ENCODE peak calls at places on chromosomes 12 and 14, in seven cellular contexts. C is fibroblast of the aortic adventitia, S is EH, G is Panc1, T is foreskin fibroblast, D is T-cell, L is fibroblast of pulmonary artery. M is an unnamed sample.

GRCh38 chr12:119630223-119630781 is 36.7 kb downstream of the TMEM233 start:
- DNase-seq in C (no peak), S (no peak), G (no peak), T (no peak), D (no peak), L (no peak), M (no peak)

GRCh38 chr12:108689314-108690190 is 41.8 kb downstream of the CORO1C start:
- DNase-seq in C (peak; percentile 59), S (peak; percentile 39), G (no peak), T (peak; percentile 63), D (peak; percentile 2), L (peak; percentile 68), M (peak; percentile 53)

GRCh38 chr12:112557954-112558630 is 139.3 kb downstream of the PTPN11 start:
- DNase-seq in C (no peak), S (no peak), G (no peak), T (no peak), D (no peak), L (no peak), M (no peak)

GRCh38 chr14:64612021-64612380 is 62.2 kb downstream of the PPP1R36 start:
- DNase-seq in C (peak; percentile 72), S (peak; percentile 94), G (no peak), T (peak; percentile 66), D (no peak), L (peak; percentile 77), M (no peak)

GRCh38 chr14:91873476-91874265 is 6.3 kb upstream of the TC2N start:
- DNase-seq in C (no peak), S (no peak), G (no peak), T (no peak), D (peak; percentile 86), L (no peak), M (no peak)

GRCh38 chr12:53497461-53497860 is 1.8 kb downstream of the MAP3K12 start:
- DNase-seq in C (no peak), S (no peak), G (no peak), T (no peak), D (no peak), L (no peak), M (no peak)

GRCh38 chr12:127538325-127538724 is 728.6 kb upstream of the TMEM132C start:
- DNase-seq in C (no peak), S (no peak), G (no peak), T (no peak), D (no peak), L (no peak), M (no peak)

GRCh38 chr12:110266980-110267620 is 13.9 kb upstream of the ATP2A2 start:
- DNase-seq in C (peak; percentile 72), S (peak; percentile 92), G (no peak), T (peak; percentile 91), D (no peak), L (peak; percentile 90), M (peak; percentile 57)

GRCh38 chr14:103724116-103724515 is 8.5 kb downstream of the ZFYVE21 start:
- DNase-seq in C (peak; percentile 54), S (no peak), G (no peak), T (peak; percentile 61), D (no peak), L (peak; percentile 81), M (no peak)

GRCh38 chr12:32444895-32445294 is 45.5 kb downstream of the FGD4 start:
- DNase-seq in C (peak; percentile 67), S (peak; percentile 65), G (peak; percentile 71), T (peak; percentile 88), D (no peak), L (peak; percentile 86), M (no peak)

GRCh38 chr14:102610968-102611811 is 18.7 kb downstream of the RCOR1 start:
- DNase-seq in C (peak; percentile 53), S (no peak), G (no peak), T (no peak), D (no peak), L (no peak), M (no peak)

GRCh38 chr12:124588689-124589318 is 21.4 kb upstream of the NCOR2 start:
- DNase-seq in C (peak; percentile 55), S (peak; percentile 77), G (no peak), T (peak; percentile 85), D (no peak), L (peak; percentile 79), M (peak; percentile 60)

GRCh38 chr12:92384571-92384970 is 238.9 kb upstream of the BTG1 start:
- DNase-seq in C (no peak), S (no peak), G (no peak), T (no peak), D (no peak), L (no peak), M (no peak)

GRCh38 chr12:67161322-67161918 is 107.7 kb upstream of the CAND1 start:
- DNase-seq in C (peak; percentile 47), S (peak; percentile 57), G (peak; percentile 20), T (peak; percentile 47), D (peak; percentile 9), L (peak; percentile 50), M (no peak)

GRCh38 chr12:122820838-122821271 is 14.4 kb upstream of the HIP1R start:
- DNase-seq in C (no peak), S (no peak), G (no peak), T (no peak), D (no peak), L (no peak), M (no peak)

GRCh38 chr14:105118646-105119409 is 49.7 kb downstream of the JAG2 start:
- DNase-seq in C (no peak), S (no peak), G (no peak), T (no peak), D (no peak), L (no peak), M (no peak)

GRCh38 chr12:12428961-12429657 is 72.2 kb downstream of the BORCS5 start:
- DNase-seq in C (no peak), S (peak; percentile 60), G (no peak), T (no peak), D (no peak), L (no peak), M (no peak)

GRCh38 chr14:61444215-61444768 is 122.9 kb downstream of the PRKCH start:
- DNase-seq in C (no peak), S (no peak), G (no peak), T (no peak), D (peak; percentile 59), L (no peak), M (no peak)

GRCh38 chr14:99240512-99241313 is 31.3 kb downstream of the BCL11B start:
- DNase-seq in C (no peak), S (no peak), G (no peak), T (no peak), D (no peak), L (no peak), M (no peak)

GRCh38 chr12:34406996-34407300 is 384.7 kb downstream of the ALG10 start:
- DNase-seq in C (no peak), S (no peak), G (no peak), T (no peak), D (no peak), L (no peak), M (no peak)

GRCh38 chr12:111431772-111432171 is 26.0 kb downstream of the SH2B3 start:
- DNase-seq in C (peak; percentile 25), S (peak; percentile 41), G (no peak), T (no peak), D (no peak), L (peak; percentile 32), M (no peak)

GRCh38 chr12:26282339-26282945 is 87.1 kb downstream of the SSPN start:
- DNase-seq in C (no peak), S (no peak), G (no peak), T (no peak), D (no peak), L (no peak), M (no peak)

GRCh38 chr12:2832550-2833127 is 2.2 kb downstream of the NRIP2 start:
- DNase-seq in C (no peak), S (no peak), G (no peak), T (no peak), D (no peak), L (no peak), M (no peak)

GRCh38 chr14:76937181-76938091 is 91.1 kb downstream of the IRF2BPL start:
- DNase-seq in C (peak; percentile 87), S (peak; percentile 89), G (no peak), T (peak; percentile 95), D (no peak), L (peak; percentile 82), M (peak; percentile 81)

GRCh38 chr12:389138-390096 is at the start of gene KDM5A:
- DNase-seq in C (peak; percentile 96), S (peak; percentile 91), G (peak; percentile 68), T (peak; percentile 97), D (peak; percentile 87), L (peak; percentile 95), M (peak; percentile 82)

GRCh38 chr14:57291692-57292647 is 23.2 kb downstream of the AP5M1 start:
- DNase-seq in C (no peak), S (no peak), G (no peak), T (no peak), D (no peak), L (no peak), M (no peak)

GRCh38 chr12:71710276-71711125 is 24.6 kb downstream of the TMEM19 start:
- DNase-seq in C (peak; percentile 85), S (peak; percentile 90), G (peak; percentile 61), T (peak; percentile 91), D (no peak), L (peak; percentile 76), M (no peak)

GRCh38 chr12:753401-754237 is 1.2 kb downstream of the WNK1 start:
- DNase-seq in C (peak; percentile 32), S (peak; percentile 47), G (no peak), T (peak; percentile 46), D (peak; percentile 41), L (peak; percentile 29), M (peak; percentile 62)

M was measured in gastrocnemius medialis.